ENCODE peak calls at places on chromosomes 12 and 14, in six cellular contexts. One of them, this sample, is unnamed.

GRCh38 chr12:125890366-125890905 is 825.2 kb downstream of the AACS start:
- DNase-seq in HCT116: no peak
- DNase-seq in CD8-positive, alpha-beta memory T cell: no peak
- DNase-seq in mammary epithelial cell: no peak
- DNase-seq in coronary artery: no peak
- DNase-seq in psoas muscle: no peak
- DNase-seq in this sample: no peak

GRCh38 chr12:17214910-17215309 is 608.9 kb upstream of the LMO3 start:
- DNase-seq in HCT116: no peak
- DNase-seq in CD8-positive, alpha-beta memory T cell: no peak
- DNase-seq in mammary epithelial cell: no peak
- DNase-seq in coronary artery: no peak
- DNase-seq in psoas muscle: no peak
- DNase-seq in this sample: no peak

GRCh38 chr14:30389134-30389900 is 169.6 kb upstream of the G2E3 start:
- DNase-seq in HCT116: no peak
- DNase-seq in CD8-positive, alpha-beta memory T cell: no peak
- DNase-seq in mammary epithelial cell: peak
- DNase-seq in coronary artery: no peak
- DNase-seq in psoas muscle: no peak
- DNase-seq in this sample: no peak

GRCh38 chr14:64983439-64984310 is 3.0 kb upstream of the FNTB start:
- DNase-seq in HCT116: peak
- DNase-seq in CD8-positive, alpha-beta memory T cell: no peak
- DNase-seq in mammary epithelial cell: peak
- DNase-seq in coronary artery: no peak
- DNase-seq in psoas muscle: no peak
- DNase-seq in this sample: no peak

GRCh38 chr14:36028665-36029064 is 147.9 kb downstream of the PTCSC3 start:
- DNase-seq in HCT116: no peak
- DNase-seq in CD8-positive, alpha-beta memory T cell: no peak
- DNase-seq in mammary epithelial cell: no peak
- DNase-seq in coronary artery: no peak
- DNase-seq in psoas muscle: no peak
- DNase-seq in this sample: no peak

GRCh38 chr12:64390275-64390851 is at the start of gene C12orf56:
- DNase-seq in HCT116: no peak
- DNase-seq in CD8-positive, alpha-beta memory T cell: no peak
- DNase-seq in mammary epithelial cell: no peak
- DNase-seq in coronary artery: no peak
- DNase-seq in psoas muscle: no peak
- DNase-seq in this sample: no peak

GRCh38 chr12:110538869-110539622 is 36.9 kb downstream of the RAD9B start:
- DNase-seq in HCT116: no peak
- DNase-seq in CD8-positive, alpha-beta memory T cell: no peak
- DNase-seq in mammary epithelial cell: no peak
- DNase-seq in coronary artery: no peak
- DNase-seq in psoas muscle: peak
- DNase-seq in this sample: no peak

GRCh38 chr12:120628919-120629318 is 11.5 kb upstream of the CABP1 start:
- DNase-seq in HCT116: no peak
- DNase-seq in CD8-positive, alpha-beta memory T cell: no peak
- DNase-seq in mammary epithelial cell: no peak
- DNase-seq in coronary artery: no peak
- DNase-seq in psoas muscle: no peak
- DNase-seq in this sample: no peak

GRCh38 chr14:70808402-70809237 is 693 bp downstream of the MAP3K9 start:
- DNase-seq in HCT116: no peak
- DNase-seq in CD8-positive, alpha-beta memory T cell: peak
- DNase-seq in mammary epithelial cell: peak
- DNase-seq in coronary artery: no peak
- DNase-seq in psoas muscle: peak
- DNase-seq in this sample: peak

GRCh38 chr12:46377678-46378077 is 5.1 kb upstream of the SLC38A2 start:
- DNase-seq in HCT116: no peak
- DNase-seq in CD8-positive, alpha-beta memory T cell: no peak
- DNase-seq in mammary epithelial cell: no peak
- DNase-seq in coronary artery: no peak
- DNase-seq in psoas muscle: no peak
- DNase-seq in this sample: no peak

GRCh38 chr12:131640436-131640969 is 70.4 kb upstream of the SFSWAP start:
- DNase-seq in HCT116: no peak
- DNase-seq in CD8-positive, alpha-beta memory T cell: no peak
- DNase-seq in mammary epithelial cell: no peak
- DNase-seq in coronary artery: no peak
- DNase-seq in psoas muscle: no peak
- DNase-seq in this sample: no peak

GRCh38 chr14:70881549-70882174 is 25.6 kb upstream of the PCNX1 start:
- DNase-seq in HCT116: no peak
- DNase-seq in CD8-positive, alpha-beta memory T cell: no peak
- DNase-seq in mammary epithelial cell: no peak
- DNase-seq in coronary artery: no peak
- DNase-seq in psoas muscle: no peak
- DNase-seq in this sample: no peak

GRCh38 chr12:124740691-124741137 is 123.0 kb downstream of the SCARB1 start:
- DNase-seq in HCT116: peak
- DNase-seq in CD8-positive, alpha-beta memory T cell: no peak
- DNase-seq in mammary epithelial cell: peak
- DNase-seq in coronary artery: no peak
- DNase-seq in psoas muscle: peak
- DNase-seq in this sample: no peak

GRCh38 chr12:107748472-107748871 is 12.5 kb downstream of the PRDM4 start:
- DNase-seq in HCT116: no peak
- DNase-seq in CD8-positive, alpha-beta memory T cell: no peak
- DNase-seq in mammary epithelial cell: peak
- DNase-seq in coronary artery: no peak
- DNase-seq in psoas muscle: no peak
- DNase-seq in this sample: no peak

GRCh38 chr12:120367924-120368788 is 808 bp downstream of the MSI1 start:
- DNase-seq in HCT116: no peak
- DNase-seq in CD8-positive, alpha-beta memory T cell: no peak
- DNase-seq in mammary epithelial cell: peak
- DNase-seq in coronary artery: no peak
- DNase-seq in psoas muscle: no peak
- DNase-seq in this sample: no peak

GRCh38 chr12:50246873-50247612 is 36.3 kb downstream of the LIMA1 start:
- DNase-seq in HCT116: peak
- DNase-seq in CD8-positive, alpha-beta memory T cell: no peak
- DNase-seq in mammary epithelial cell: peak
- DNase-seq in coronary artery: peak
- DNase-seq in psoas muscle: peak
- DNase-seq in this sample: no peak

GRCh38 chr14:90355540-90356518 is 24.1 kb upstream of the NRDE2 start:
- DNase-seq in HCT116: no peak
- DNase-seq in CD8-positive, alpha-beta memory T cell: no peak
- DNase-seq in mammary epithelial cell: no peak
- DNase-seq in coronary artery: no peak
- DNase-seq in psoas muscle: no peak
- DNase-seq in this sample: no peak

GRCh38 chr12:7015555-7016370 is 2.5 kb downstream of the LPCAT3 start:
- DNase-seq in HCT116: no peak
- DNase-seq in CD8-positive, alpha-beta memory T cell: no peak
- DNase-seq in mammary epithelial cell: no peak
- DNase-seq in coronary artery: no peak
- DNase-seq in psoas muscle: no peak
- DNase-seq in this sample: no peak

GRCh38 chr14:54374117-54374884 is 22.5 kb upstream of the CDKN3 start:
- DNase-seq in HCT116: no peak
- DNase-seq in CD8-positive, alpha-beta memory T cell: no peak
- DNase-seq in mammary epithelial cell: no peak
- DNase-seq in coronary artery: no peak
- DNase-seq in psoas muscle: no peak
- DNase-seq in this sample: no peak

GRCh38 chr12:31597066-31597465 is 6.1 kb upstream of the DENND5B start:
- DNase-seq in HCT116: no peak
- DNase-seq in CD8-positive, alpha-beta memory T cell: no peak
- DNase-seq in mammary epithelial cell: no peak
- DNase-seq in coronary artery: no peak
- DNase-seq in psoas muscle: no peak
- DNase-seq in this sample: no peak

GRCh38 chr14:92637228-92637627 is 111.2 kb downstream of the LGMN start:
- DNase-seq in HCT116: no peak
- DNase-seq in CD8-positive, alpha-beta memory T cell: no peak
- DNase-seq in mammary epithelial cell: no peak
- DNase-seq in coronary artery: no peak
- DNase-seq in psoas muscle: no peak
- DNase-seq in this sample: no peak

GRCh38 chr12:59634254-59634653 is 38.4 kb downstream of the SLC16A7 start:
- DNase-seq in HCT116: no peak
- DNase-seq in CD8-positive, alpha-beta memory T cell: no peak
- DNase-seq in mammary epithelial cell: no peak
- DNase-seq in coronary artery: no peak
- DNase-seq in psoas muscle: no peak
- DNase-seq in this sample: no peak

GRCh38 chr14:68822132-68822651 is 29.3 kb upstream of the ZFP36L1 start:
- DNase-seq in HCT116: no peak
- DNase-seq in CD8-positive, alpha-beta memory T cell: no peak
- DNase-seq in mammary epithelial cell: no peak
- DNase-seq in coronary artery: no peak
- DNase-seq in psoas muscle: no peak
- DNase-seq in this sample: peak
- H3K27ac ChIP-seq in HCT116: no peak
- H3K27ac ChIP-seq in CD8-positive, alpha-beta memory T cell: no peak
- H3K27ac ChIP-seq in mammary epithelial cell: no peak
- H3K27ac ChIP-seq in coronary artery: no peak
- H3K27ac ChIP-seq in psoas muscle: no peak
- H3K27ac ChIP-seq in this sample: peak

DNA sequence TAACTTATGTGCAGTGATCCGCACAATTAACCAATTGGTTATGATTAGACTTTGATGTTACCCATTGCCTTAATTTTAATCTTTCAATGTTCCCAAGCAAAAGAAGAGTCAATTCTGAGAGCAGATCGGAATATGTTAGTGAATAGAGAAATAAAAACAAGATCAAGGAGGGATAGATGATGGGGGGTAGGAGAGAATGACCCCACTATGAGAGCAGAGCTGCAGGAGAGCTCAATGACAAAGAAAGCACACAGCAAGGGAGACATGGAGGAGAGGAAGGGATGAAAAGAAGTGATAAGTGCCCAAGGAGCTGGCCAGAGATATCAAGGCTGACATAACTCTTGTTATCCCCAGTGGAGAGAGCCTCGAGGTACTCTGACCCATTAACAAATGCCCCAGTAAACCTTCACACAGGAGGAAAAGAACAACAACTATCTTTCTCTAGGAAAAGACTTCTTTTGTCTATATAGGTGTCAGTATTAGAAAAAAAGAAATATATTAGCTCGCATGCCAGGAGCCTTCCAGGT is 52.9 kb upstream of the ANP32D start:
- DNase-seq in HCT116: no peak
- DNase-seq in CD8-positive, alpha-beta memory T cell: no peak
- DNase-seq in mammary epithelial cell: no peak
- DNase-seq in coronary artery: no peak
- DNase-seq in psoas muscle: no peak
- DNase-seq in this sample: no peak
- H3K27ac ChIP-seq in HCT116: no peak
- H3K27ac ChIP-seq in CD8-positive, alpha-beta memory T cell: no peak
- H3K27ac ChIP-seq in mammary epithelial cell: no peak
- H3K27ac ChIP-seq in coronary artery: no peak
- H3K27ac ChIP-seq in psoas muscle: no peak
- H3K27ac ChIP-seq in this sample: no peak

GRCh38 chr12:8779281-8779680 is 43.1 kb upstream of the A2ML1 start:
- DNase-seq in HCT116: no peak
- DNase-seq in CD8-positive, alpha-beta memory T cell: no peak
- DNase-seq in mammary epithelial cell: no peak
- DNase-seq in coronary artery: no peak
- DNase-seq in psoas muscle: no peak
- DNase-seq in this sample: no peak
- H3K27ac ChIP-seq in HCT116: no peak
- H3K27ac ChIP-seq in CD8-positive, alpha-beta memory T cell: no peak
- H3K27ac ChIP-seq in mammary epithelial cell: no peak
- H3K27ac ChIP-seq in coronary artery: no peak
- H3K27ac ChIP-seq in psoas muscle: no peak
- H3K27ac ChIP-seq in this sample: no peak

DNA sequence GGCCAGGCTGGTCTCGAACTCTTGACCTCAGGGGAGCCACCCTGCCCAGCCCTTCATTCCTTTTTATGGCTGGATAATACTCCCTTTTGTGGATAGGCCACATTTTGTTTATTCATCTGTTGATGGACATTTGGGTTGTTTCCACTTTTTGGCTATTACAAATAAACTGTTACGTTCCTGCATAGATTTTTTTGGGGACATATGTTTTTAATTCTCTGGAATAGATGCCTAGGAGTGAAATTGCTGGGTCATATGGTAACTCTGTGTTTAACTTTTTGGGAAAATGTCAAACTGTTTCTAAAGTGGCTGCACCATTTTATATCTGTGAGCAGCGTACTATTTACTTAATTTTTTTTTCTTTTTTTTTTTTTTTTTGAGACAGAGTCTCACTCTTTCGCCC is 9.8 kb downstream of the KMT5A start:
- DNase-seq in HCT116: no peak
- DNase-seq in CD8-positive, alpha-beta memory T cell: no peak
- DNase-seq in mammary epithelial cell: no peak
- DNase-seq in coronary artery: no peak
- DNase-seq in psoas muscle: no peak
- DNase-seq in this sample: no peak
- H3K27ac ChIP-seq in HCT116: no peak
- H3K27ac ChIP-seq in CD8-positive, alpha-beta memory T cell: no peak
- H3K27ac ChIP-seq in mammary epithelial cell: no peak
- H3K27ac ChIP-seq in coronary artery: no peak
- H3K27ac ChIP-seq in psoas muscle: no peak
- H3K27ac ChIP-seq in this sample: no peak

GRCh38 chr14:24935796-24936195 is 114.2 kb downstream of the STXBP6 start:
- DNase-seq in HCT116: no peak
- DNase-seq in CD8-positive, alpha-beta memory T cell: no peak
- DNase-seq in mammary epithelial cell: no peak
- DNase-seq in coronary artery: no peak
- DNase-seq in psoas muscle: no peak
- DNase-seq in this sample: no peak
- H3K27ac ChIP-seq in HCT116: no peak
- H3K27ac ChIP-seq in CD8-positive, alpha-beta memory T cell: no peak
- H3K27ac ChIP-seq in mammary epithelial cell: no peak
- H3K27ac ChIP-seq in coronary artery: no peak
- H3K27ac ChIP-seq in psoas muscle: no peak
- H3K27ac ChIP-seq in this sample: no peak

DNA sequence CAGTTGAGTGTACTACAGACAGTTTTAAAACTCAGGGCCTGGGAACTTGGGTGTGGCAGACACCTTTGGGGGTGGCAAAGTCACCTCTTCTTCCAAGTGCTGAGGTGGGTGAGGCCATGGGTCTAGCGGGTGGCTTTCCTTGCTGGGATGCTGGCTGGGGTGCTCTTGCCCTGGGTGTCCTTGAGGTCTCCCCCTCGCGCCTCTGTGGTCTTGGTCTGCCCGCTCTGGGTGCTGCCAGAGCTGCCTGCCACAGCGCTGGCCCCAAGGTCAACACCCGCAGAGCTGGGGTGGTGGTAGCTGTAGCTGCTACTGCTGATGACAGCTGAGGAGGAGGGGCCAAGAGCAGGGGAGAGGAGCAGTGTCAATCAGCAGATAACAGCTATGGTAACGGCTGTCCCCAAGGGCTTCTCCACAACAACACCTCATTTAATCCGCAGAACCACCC is 6.8 kb downstream of the KRT74 start:
- DNase-seq in HCT116: no peak
- DNase-seq in CD8-positive, alpha-beta memory T cell: peak
- DNase-seq in mammary epithelial cell: no peak
- DNase-seq in coronary artery: no peak
- DNase-seq in psoas muscle: no peak
- DNase-seq in this sample: no peak
- H3K27ac ChIP-seq in HCT116: no peak
- H3K27ac ChIP-seq in CD8-positive, alpha-beta memory T cell: peak
- H3K27ac ChIP-seq in mammary epithelial cell: no peak
- H3K27ac ChIP-seq in coronary artery: no peak
- H3K27ac ChIP-seq in psoas muscle: no peak
- H3K27ac ChIP-seq in this sample: no peak

This sample was measured in effector memory CD4-positive, alpha-beta T cell.